ENCODE peak calls at places on chromosomes 12 and 14, in five cellular contexts. D, C, U, Y and L are unnamed samples. For H3K9me3, the result is how much of the 10 kb centered on the place peaks cover.

GRCh38 chr12:113933201-113933786 is 32.8 kb downstream of the RBM19 start:
- DNase-seq in D (peak), Y (peak), U (no peak), C (peak), L (no peak)

GRCh38 chr12:88993655-88994054 is 358.6 kb downstream of the DUSP6 start:
- DNase-seq in Y (peak), D (peak), U (peak), C (no peak), L (no peak)

GRCh38 chr12:42483534-42483857 is 106.0 kb downstream of the PRICKLE1 start:
- DNase-seq in D (no peak), U (peak), C (peak), Y (no peak), L (peak)

GRCh38 chr12:29043069-29043468 is 106.0 kb upstream of the FAR2 start:
- DNase-seq in Y (no peak), U (no peak), C (no peak), D (peak), L (no peak)

GRCh38 chr12:95192271-95192670 is 25.0 kb downstream of the FGD6 start:
- DNase-seq in U (no peak), C (no peak), D (no peak), Y (no peak), L (no peak)

GRCh38 chr14:95614335-95614734 is 71.9 kb upstream of the TCL1B start:
- DNase-seq in D (no peak), C (no peak), U (no peak), Y (no peak), L (no peak)

GRCh38 chr14:99009875-99010274 is 262.1 kb downstream of the BCL11B start:
- DNase-seq in U (no peak), Y (no peak), D (no peak), C (no peak), L (no peak)

GRCh38 chr14:78157855-78158436 is 12.2 kb upstream of the NRXN3 start:
- DNase-seq in D (no peak), Y (no peak), U (no peak), C (peak), L (no peak)

GRCh38 chr12:123996581-123996980 is 23.6 kb downstream of the ZNF664 start:
- DNase-seq in C (no peak), D (no peak), U (no peak), Y (no peak), L (no peak)

GRCh38 chr12:110345176-110345651 is 58.3 kb downstream of the ANAPC7 start:
- DNase-seq in U (peak), Y (no peak), D (no peak), C (no peak), L (no peak)

GRCh38 chr12:96585977-96586376 is 96.6 kb downstream of the CFAP54 start:
- DNase-seq in Y (no peak), U (no peak), C (no peak), D (no peak), L (no peak)

GRCh38 chr12:52295663-52296062 is 4.3 kb upstream of the KRT81 start:
- DNase-seq in U (no peak), Y (no peak), D (no peak), C (no peak), L (no peak)

GRCh38 chr12:47783024-47783755 is 10.2 kb downstream of the SLC48A1 start:
- DNase-seq in D (no peak), Y (no peak), U (no peak), C (no peak), L (no peak)

GRCh38 chr12:64383675-64384074 is 6.9 kb downstream of the C12orf56 start:
- DNase-seq in Y (no peak), D (no peak), U (no peak), C (no peak), L (no peak)

GRCh38 chr12:114395755-114396152 is 10.2 kb downstream of the TBX5 start:
- DNase-seq in U (no peak), D (peak), Y (no peak), C (no peak), L (no peak)

GRCh38 chr12:64560395-64561301 is 49.6 kb upstream of the RASSF3 start:
- DNase-seq in C (no peak), D (peak), U (no peak), Y (peak), L (no peak)

GRCh38 chr14:36996133-36996856 is 176.1 kb downstream of the SLC25A21 start:
- DNase-seq in Y (no peak), C (no peak), U (no peak), D (peak), L (no peak)

GRCh38 chr12:28710882-28711281 is 438.2 kb upstream of the FAR2 start:
- DNase-seq in Y (peak), C (no peak), D (peak), U (no peak), L (no peak)

GRCh38 chr12:66964629-66965028 is 285.8 kb upstream of the GRIP1 start:
- DNase-seq in U (no peak), D (no peak), Y (no peak), C (no peak), L (peak)

GRCh38 chr12:65813983-65814382 is 10.3 kb upstream of the HMGA2 start:
- DNase-seq in D (no peak), U (no peak), Y (no peak), C (no peak), L (no peak)

GRCh38 chr14:92692822-92693226 is 55.6 kb downstream of the LGMN start:
- DNase-seq in Y (no peak), U (peak), D (no peak), C (peak), L (no peak)

GRCh38 chr14:103056322-103057027 is 874 bp downstream of the CDC42BPB start:
- DNase-seq in Y (no peak), U (no peak), C (peak), D (peak), L (no peak)

GRCh38 chr12:80634903-80635302 is 72.5 kb upstream of the MYF6 start:
- DNase-seq in D (no peak), U (no peak), C (no peak), Y (no peak), L (no peak)

GRCh38 chr14:76710093-76711010 is 50.9 kb upstream of the VASH1 start:
- DNase-seq in D (peak), C (no peak), U (no peak), Y (peak), L (no peak)

GRCh38 chr12:110750784-110751461 is 8.2 kb upstream of the PPP1CC start:
- DNase-seq in C (no peak), U (no peak), Y (no peak), D (peak), L (no peak)

GRCh38 chr14:54440037-54440436 is 1.1 kb downstream of the CNIH1 start:
- DNase-seq in U (no peak), D (peak), C (no peak), Y (no peak), L (no peak)

GRCh38 chr12:122106891-122107660 is 28.5 kb downstream of the MLXIP start:
- DNase-seq in U (no peak), C (peak), D (peak), Y (no peak), L (no peak)

GRCh38 chr14:50396636-50397460 is at the start of gene CDKL1:
- DNase-seq in D (peak), C (peak), U (peak), Y (peak), L (peak)

GRCh38 chr12:80033457-80033856 is 65.9 kb upstream of the OTOGL start:
- DNase-seq in Y (peak), C (no peak), U (no peak), D (peak), L (no peak)

GRCh38 chr12:40225337-40225983 is 663 bp downstream of the LRRK2 start:
- DNase-seq in D (no peak), U (no peak), Y (no peak), C (no peak), L (no peak)

GRCh38 chr12:54195736-54196347 is 7.1 kb upstream of the SMUG1 start:
- DNase-seq in D (peak), U (no peak), C (no peak), Y (no peak), L (no peak)

GRCh38 chr12:74370608-74371216 is 166.9 kb upstream of the ATXN7L3B start:
- DNase-seq in U (no peak), Y (no peak), D (no peak), C (no peak), L (no peak)

GRCh38 chr12:113903381-113903863 is 62.7 kb downstream of the RBM19 start:
- DNase-seq in C (no peak), D (peak), Y (peak), U (no peak), L (no peak)

GRCh38 chr12:68109444-68110217 is 49.9 kb downstream of the IFNG start:
- DNase-seq in C (no peak), D (no peak), Y (no peak), U (no peak), L (no peak)

GRCh38 chr12:4829793-4830162 is 79.9 kb upstream of the KCNA1 start:
- DNase-seq in C (no peak), U (no peak), D (no peak), Y (no peak), L (no peak)

GRCh38 chr12:100267603-100268281 is 765 bp downstream of the SCYL2 start:
- DNase-seq in D (peak), U (peak), Y (no peak), C (no peak), L (no peak)

GRCh38 chr12:91991397-91992187 is 154.1 kb downstream of the BTG1 start:
- DNase-seq in Y (no peak), D (peak), U (no peak), C (no peak), L (no peak)

GRCh38 chr14:100283984-100284881 is 22.0 kb downstream of the SLC25A29 start:
- DNase-seq in D (no peak), Y (no peak), C (no peak), U (no peak), L (no peak)

GRCh38 chr14:42994001-42994736 is 1387.5 kb downstream of the LRFN5 start:
- DNase-seq in Y (peak), C (no peak), D (peak), U (no peak), L (no peak)

GRCh38 chr12:133233993-133234564 is 1.6 kb downstream of the ANHX start:
- DNase-seq in C (no peak), U (no peak), Y (no peak), D (no peak), L (no peak)
- H3K9me3 ChIP-seq in C (under half), U (under half), Y (half or more), D (under half), L (under half)

GRCh38 chr14:89688520-89688919 is 266.0 kb downstream of the EFCAB11 start:
- DNase-seq in Y (no peak), U (no peak), C (no peak), D (no peak), L (no peak)
- H3K9me3 ChIP-seq in Y (under half), U (under half), C (under half), D (under half), L (under half)

GRCh38 chr12:70540996-70541395 is 96.2 kb downstream of the PTPRB start:
- DNase-seq in C (no peak), U (no peak), Y (no peak), D (no peak), L (no peak)

GRCh38 chr12:70535896-70536374 is 101.3 kb downstream of the PTPRB start:
- DNase-seq in D (no peak), Y (no peak), C (no peak), U (peak), L (no peak)

GRCh38 chr12:70534466-70534865 is 102.8 kb downstream of the PTPRB start:
- DNase-seq in U (no peak), Y (no peak), D (no peak), C (no peak), L (no peak)

DNA sequence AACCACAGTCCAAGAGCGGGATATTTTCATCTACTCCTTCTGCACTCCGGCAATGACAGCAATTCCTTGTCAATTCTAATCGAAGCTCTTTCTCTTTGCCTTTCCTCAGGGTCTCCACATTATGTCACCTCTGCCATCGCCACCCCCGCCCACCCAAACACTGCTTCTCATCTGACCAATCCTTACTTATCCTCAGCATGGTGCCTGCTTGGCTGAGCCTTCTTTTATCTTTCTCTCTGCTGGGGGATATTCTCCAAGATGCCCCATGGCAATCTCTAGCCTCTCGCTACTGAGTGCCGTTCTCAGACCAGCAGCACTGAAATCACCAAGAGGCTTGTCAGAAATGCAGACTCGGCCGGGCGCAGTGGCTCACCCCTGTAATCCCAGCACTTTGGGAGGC is 100.6 kb downstream of the PTPRB start:
- DNase-seq in C (no peak), Y (no peak), D (no peak), U (no peak), L (no peak)
- H3K9me3 ChIP-seq in C (under half), Y (under half), D (under half), U (under half), L (under half)

DNA sequence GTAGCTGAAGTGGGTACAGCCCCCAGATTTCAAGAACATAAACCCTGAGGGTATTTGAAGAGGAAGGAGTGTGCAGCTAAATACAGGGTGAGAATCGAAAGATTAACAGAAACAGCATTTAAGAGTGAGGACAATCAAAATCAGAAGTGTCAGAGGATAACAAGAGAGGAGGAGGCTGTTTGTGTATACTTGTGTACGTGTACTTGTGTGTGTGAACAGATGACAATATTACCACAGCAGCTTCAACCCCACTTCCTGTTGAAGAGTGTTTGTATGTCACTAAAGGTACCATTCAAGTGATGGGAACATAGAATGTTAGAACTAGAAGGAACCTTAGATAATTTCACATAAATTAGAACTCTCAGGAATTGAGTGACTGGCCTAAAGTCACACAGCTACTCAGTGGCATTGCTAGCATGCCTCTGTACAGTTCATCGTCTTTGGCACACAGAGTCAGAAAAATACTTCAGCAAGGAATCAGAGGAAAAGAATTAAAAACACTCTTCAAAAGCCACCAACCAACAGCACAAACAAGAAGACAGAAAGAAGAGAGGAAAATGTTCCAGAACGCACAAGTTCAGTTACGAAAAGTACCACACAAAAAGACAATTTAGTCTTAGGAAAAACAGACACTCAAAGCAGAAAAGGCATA is 164.3 kb upstream of the BCL2L14 start:
- DNase-seq in D (no peak), C (no peak), Y (no peak), U (no peak), L (no peak)
- H3K9me3 ChIP-seq in D (under half), C (under half), Y (under half), U (under half), L (under half)

GRCh38 chr12:127178039-127178438 is 1088.9 kb upstream of the TMEM132C start:
- DNase-seq in C (no peak), Y (no peak), D (no peak), U (no peak), L (no peak)
- H3K9me3 ChIP-seq in C (under half), Y (under half), D (under half), U (under half), L (under half)

DNA sequence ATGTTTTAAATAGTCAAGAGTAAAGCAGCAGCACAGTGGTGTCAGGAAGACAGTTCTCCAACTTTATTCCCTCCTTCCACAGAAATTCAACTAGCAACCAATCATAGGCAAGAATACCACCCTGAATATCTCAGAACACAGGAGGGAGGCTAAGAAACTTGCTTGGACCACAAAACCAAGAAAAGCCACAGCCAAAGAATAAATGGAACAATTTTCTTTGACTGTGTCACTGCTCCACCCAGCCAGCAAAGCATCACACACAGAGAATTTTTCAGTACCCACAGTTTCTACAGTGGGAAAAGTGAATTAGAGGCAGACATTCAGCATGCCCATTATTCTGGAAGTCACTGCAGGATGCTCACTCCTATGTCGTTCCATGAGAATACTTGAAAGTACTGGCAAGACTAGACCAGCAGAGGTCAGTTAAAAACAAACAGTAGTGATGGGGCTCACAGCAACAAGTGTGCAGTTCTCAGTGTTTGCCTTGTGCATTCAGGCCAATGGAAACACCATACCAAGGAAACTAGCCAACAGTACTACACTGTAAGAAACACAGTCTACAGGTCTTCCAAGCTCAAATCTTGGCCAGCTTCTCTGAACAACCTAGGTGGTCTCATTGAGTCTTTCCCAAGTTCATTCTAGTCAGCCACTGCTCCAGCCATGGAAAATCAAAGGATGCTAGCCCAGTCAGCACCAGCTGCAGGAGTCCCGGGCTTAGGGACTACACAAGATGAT is 56.8 kb upstream of the FOXG1 start:
- DNase-seq in Y (no peak), U (no peak), C (no peak), D (no peak), L (no peak)
- H3K9me3 ChIP-seq in Y (under half), U (under half), C (under half), D (under half), L (under half)

GRCh38 chr12:34389378-34390170 is 367.3 kb downstream of the ALG10 start:
- DNase-seq in Y (no peak), U (no peak), C (peak), D (no peak), L (no peak)
- H3K9me3 ChIP-seq in Y (half or more), U (under half), C (under half), D (under half), L (under half)

DNA sequence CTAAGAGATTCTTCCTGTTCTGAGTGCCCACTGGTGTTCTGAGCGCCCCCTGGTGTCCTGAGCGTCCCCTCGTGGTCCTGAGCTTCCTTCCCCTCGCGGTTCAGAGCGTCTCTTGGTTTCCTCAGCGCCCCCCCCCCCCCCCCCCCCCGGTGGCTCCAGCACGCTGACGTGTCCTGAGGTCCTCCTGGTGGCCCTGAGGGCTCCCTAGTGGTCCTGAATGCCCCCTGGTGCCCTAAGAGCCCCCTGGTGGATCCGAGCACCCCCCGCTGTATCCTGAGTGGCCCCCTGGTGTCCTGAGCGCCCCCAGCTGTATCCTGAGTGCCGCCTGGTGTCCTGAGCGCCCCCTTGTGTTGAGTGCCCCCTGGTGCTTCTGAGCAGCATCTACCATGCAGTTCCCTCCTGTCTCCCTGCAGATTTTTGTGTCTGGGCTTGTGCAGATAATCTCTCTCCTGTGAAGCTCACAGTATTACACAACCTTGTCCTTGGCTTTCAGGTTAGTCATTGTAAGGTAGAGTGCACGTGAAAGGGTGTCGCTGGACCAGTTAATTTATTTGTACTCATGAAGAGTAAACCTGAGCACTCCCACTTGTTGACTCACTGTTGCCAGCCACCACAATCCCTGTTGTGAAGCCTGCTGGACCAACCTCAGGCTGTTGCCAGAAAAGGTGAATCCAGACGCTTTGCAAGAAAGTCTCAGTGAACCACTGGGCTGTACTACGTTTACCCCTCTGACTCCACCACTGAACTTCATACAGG is 1168.4 kb downstream of the TMEM121 start:
- DNase-seq in Y (no peak), U (no peak), C (peak), D (no peak), L (peak)
- H3K9me3 ChIP-seq in Y (under half), U (under half), C (under half), D (under half), L (under half)

DNA sequence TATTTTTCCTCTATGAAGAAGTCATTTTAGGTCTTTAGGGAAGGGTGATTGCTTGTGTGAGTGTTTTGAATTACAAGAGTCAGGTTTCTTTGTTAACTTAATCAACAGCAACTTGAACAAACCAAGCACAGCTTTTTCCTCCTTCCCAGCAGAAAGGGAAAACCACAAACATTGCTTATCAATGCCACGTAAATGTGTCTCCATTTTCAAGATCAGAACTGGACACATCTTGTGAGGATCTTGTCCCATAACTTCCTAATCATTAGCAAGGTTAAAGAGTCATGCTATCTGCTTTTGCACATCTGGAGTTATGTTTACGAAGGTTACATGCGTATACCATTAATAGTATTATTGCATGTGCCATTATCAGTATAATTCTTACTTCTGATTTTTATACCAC is 248.0 kb upstream of the FLRT2 start:
- DNase-seq in C (no peak), Y (no peak), D (no peak), U (no peak), L (no peak)
- H3K9me3 ChIP-seq in C (under half), Y (under half), D (under half), U (under half), L (under half)